ENCODE peak calls at places on chromosomes 12 and 14, in seven cellular contexts. One of them, this sample, is unnamed.

GRCh38 chr12:21026302-21026701 is 104.7 kb upstream of the SLCO1B1 start:
- DNase-seq in left cardiac atrium: no peak
- DNase-seq in CD8-positive, alpha-beta memory T cell: no peak
- DNase-seq in T follicular helper cell: no peak
- DNase-seq in AG09319: no peak
- DNase-seq in head of caudate nucleus: no peak
- DNase-seq in HepG2: no peak
- DNase-seq in this sample: no peak

GRCh38 chr14:71165650-71166049 is 258.4 kb downstream of the PCNX1 start:
- DNase-seq in left cardiac atrium: no peak
- DNase-seq in CD8-positive, alpha-beta memory T cell: no peak
- DNase-seq in T follicular helper cell: no peak
- DNase-seq in AG09319: no peak
- DNase-seq in head of caudate nucleus: no peak
- DNase-seq in HepG2: no peak
- DNase-seq in this sample: no peak

GRCh38 chr14:105525861-105526780 is at the start of gene TMEM121:
- DNase-seq in left cardiac atrium: no peak
- DNase-seq in CD8-positive, alpha-beta memory T cell: peak
- DNase-seq in T follicular helper cell: no peak
- DNase-seq in AG09319: no peak
- DNase-seq in head of caudate nucleus: peak
- DNase-seq in HepG2: no peak
- DNase-seq in this sample: no peak

GRCh38 chr12:122063691-122064033 is 14.9 kb upstream of the MLXIP start:
- DNase-seq in left cardiac atrium: no peak
- DNase-seq in CD8-positive, alpha-beta memory T cell: no peak
- DNase-seq in T follicular helper cell: no peak
- DNase-seq in AG09319: no peak
- DNase-seq in head of caudate nucleus: no peak
- DNase-seq in HepG2: no peak
- DNase-seq in this sample: no peak

GRCh38 chr14:41875113-41875512 is 268.4 kb downstream of the LRFN5 start:
- DNase-seq in left cardiac atrium: no peak
- DNase-seq in CD8-positive, alpha-beta memory T cell: no peak
- DNase-seq in T follicular helper cell: no peak
- DNase-seq in AG09319: no peak
- DNase-seq in head of caudate nucleus: no peak
- DNase-seq in HepG2: no peak
- DNase-seq in this sample: no peak

GRCh38 chr14:97359391-97359790 is 562.2 kb downstream of the VRK1 start:
- DNase-seq in left cardiac atrium: no peak
- DNase-seq in CD8-positive, alpha-beta memory T cell: no peak
- DNase-seq in T follicular helper cell: no peak
- DNase-seq in AG09319: no peak
- DNase-seq in head of caudate nucleus: no peak
- DNase-seq in HepG2: no peak
- DNase-seq in this sample: no peak

GRCh38 chr12:110540048-110540447 is 37.9 kb downstream of the RAD9B start:
- DNase-seq in left cardiac atrium: no peak
- DNase-seq in CD8-positive, alpha-beta memory T cell: no peak
- DNase-seq in T follicular helper cell: no peak
- DNase-seq in AG09319: no peak
- DNase-seq in head of caudate nucleus: no peak
- DNase-seq in HepG2: no peak
- DNase-seq in this sample: no peak

GRCh38 chr14:49447725-49448124 is 138.5 kb downstream of the RPS29 start:
- DNase-seq in left cardiac atrium: no peak
- DNase-seq in CD8-positive, alpha-beta memory T cell: no peak
- DNase-seq in T follicular helper cell: no peak
- DNase-seq in AG09319: no peak
- DNase-seq in head of caudate nucleus: no peak
- DNase-seq in HepG2: no peak
- DNase-seq in this sample: no peak

GRCh38 chr14:51653855-51654548 is 2.3 kb downstream of the FRMD6 start:
- DNase-seq in left cardiac atrium: no peak
- DNase-seq in CD8-positive, alpha-beta memory T cell: no peak
- DNase-seq in T follicular helper cell: no peak
- DNase-seq in AG09319: no peak
- DNase-seq in head of caudate nucleus: no peak
- DNase-seq in HepG2: no peak
- DNase-seq in this sample: no peak

GRCh38 chr14:104986487-104987164 is 1.0 kb downstream of the CLBA1 start:
- DNase-seq in left cardiac atrium: no peak
- DNase-seq in CD8-positive, alpha-beta memory T cell: no peak
- DNase-seq in T follicular helper cell: no peak
- DNase-seq in AG09319: no peak
- DNase-seq in head of caudate nucleus: no peak
- DNase-seq in HepG2: no peak
- DNase-seq in this sample: no peak

GRCh38 chr14:71089974-71090373 is 182.7 kb downstream of the PCNX1 start:
- DNase-seq in left cardiac atrium: no peak
- DNase-seq in CD8-positive, alpha-beta memory T cell: no peak
- DNase-seq in T follicular helper cell: no peak
- DNase-seq in AG09319: no peak
- DNase-seq in head of caudate nucleus: no peak
- DNase-seq in HepG2: no peak
- DNase-seq in this sample: no peak

GRCh38 chr12:4857472-4858291 is 52.0 kb upstream of the KCNA1 start:
- DNase-seq in left cardiac atrium: peak
- DNase-seq in CD8-positive, alpha-beta memory T cell: peak
- DNase-seq in T follicular helper cell: peak
- DNase-seq in AG09319: peak
- DNase-seq in head of caudate nucleus: peak
- DNase-seq in HepG2: peak
- DNase-seq in this sample: peak

GRCh38 chr12:5796171-5797091 is 148.6 kb downstream of the ANO2 start:
- DNase-seq in left cardiac atrium: peak
- DNase-seq in CD8-positive, alpha-beta memory T cell: no peak
- DNase-seq in T follicular helper cell: no peak
- DNase-seq in AG09319: no peak
- DNase-seq in head of caudate nucleus: no peak
- DNase-seq in HepG2: peak
- DNase-seq in this sample: peak

GRCh38 chr12:108299980-108300696 is 39.0 kb downstream of the CMKLR1 start:
- DNase-seq in left cardiac atrium: no peak
- DNase-seq in CD8-positive, alpha-beta memory T cell: no peak
- DNase-seq in T follicular helper cell: no peak
- DNase-seq in AG09319: no peak
- DNase-seq in head of caudate nucleus: no peak
- DNase-seq in HepG2: no peak
- DNase-seq in this sample: no peak

GRCh38 chr14:104341532-104342434 is 203.4 kb downstream of the KIF26A start:
- DNase-seq in left cardiac atrium: no peak
- DNase-seq in CD8-positive, alpha-beta memory T cell: no peak
- DNase-seq in T follicular helper cell: no peak
- DNase-seq in AG09319: no peak
- DNase-seq in head of caudate nucleus: peak
- DNase-seq in HepG2: peak
- DNase-seq in this sample: no peak

GRCh38 chr14:92336363-92336762 is 13.4 kb downstream of the SLC24A4 start:
- DNase-seq in left cardiac atrium: no peak
- DNase-seq in CD8-positive, alpha-beta memory T cell: no peak
- DNase-seq in T follicular helper cell: no peak
- DNase-seq in AG09319: no peak
- DNase-seq in head of caudate nucleus: no peak
- DNase-seq in HepG2: no peak
- DNase-seq in this sample: no peak

GRCh38 chr12:131489718-131490117 is 221.2 kb upstream of the SFSWAP start:
- DNase-seq in left cardiac atrium: no peak
- DNase-seq in CD8-positive, alpha-beta memory T cell: no peak
- DNase-seq in T follicular helper cell: no peak
- DNase-seq in AG09319: no peak
- DNase-seq in head of caudate nucleus: no peak
- DNase-seq in HepG2: no peak
- DNase-seq in this sample: no peak

GRCh38 chr14:72603639-72604038 is 290.3 kb downstream of the DPF3 start:
- DNase-seq in left cardiac atrium: no peak
- DNase-seq in CD8-positive, alpha-beta memory T cell: no peak
- DNase-seq in T follicular helper cell: no peak
- DNase-seq in AG09319: no peak
- DNase-seq in head of caudate nucleus: no peak
- DNase-seq in HepG2: no peak
- DNase-seq in this sample: no peak

GRCh38 chr12:14846878-14847580 is 3.7 kb upstream of the ART4 start:
- DNase-seq in left cardiac atrium: no peak
- DNase-seq in CD8-positive, alpha-beta memory T cell: no peak
- DNase-seq in T follicular helper cell: no peak
- DNase-seq in AG09319: no peak
- DNase-seq in head of caudate nucleus: no peak
- DNase-seq in HepG2: peak
- DNase-seq in this sample: no peak

GRCh38 chr14:65850429-65851145 is 438.1 kb downstream of the FUT8 start:
- DNase-seq in left cardiac atrium: no peak
- DNase-seq in CD8-positive, alpha-beta memory T cell: peak
- DNase-seq in T follicular helper cell: peak
- DNase-seq in AG09319: no peak
- DNase-seq in head of caudate nucleus: no peak
- DNase-seq in HepG2: no peak
- DNase-seq in this sample: peak

GRCh38 chr14:98101323-98101722 is 1170.7 kb downstream of the BCL11B start:
- DNase-seq in left cardiac atrium: no peak
- DNase-seq in CD8-positive, alpha-beta memory T cell: no peak
- DNase-seq in T follicular helper cell: no peak
- DNase-seq in AG09319: no peak
- DNase-seq in head of caudate nucleus: no peak
- DNase-seq in HepG2: no peak
- DNase-seq in this sample: no peak

GRCh38 chr14:99605299-99605961 is 1.4 kb upstream of the CCDC85C start:
- DNase-seq in left cardiac atrium: peak
- DNase-seq in CD8-positive, alpha-beta memory T cell: peak
- DNase-seq in T follicular helper cell: peak
- DNase-seq in AG09319: peak
- DNase-seq in head of caudate nucleus: peak
- DNase-seq in HepG2: peak
- DNase-seq in this sample: peak

GRCh38 chr12:81146228-81147225 is 68.6 kb downstream of the ACSS3 start:
- DNase-seq in left cardiac atrium: no peak
- DNase-seq in CD8-positive, alpha-beta memory T cell: no peak
- DNase-seq in T follicular helper cell: no peak
- DNase-seq in AG09319: no peak
- DNase-seq in head of caudate nucleus: no peak
- DNase-seq in HepG2: peak
- DNase-seq in this sample: no peak

GRCh38 chr14:87261621-87262020 is 731.4 kb downstream of the GALC start:
- DNase-seq in left cardiac atrium: no peak
- DNase-seq in CD8-positive, alpha-beta memory T cell: no peak
- DNase-seq in T follicular helper cell: no peak
- DNase-seq in AG09319: no peak
- DNase-seq in head of caudate nucleus: no peak
- DNase-seq in HepG2: no peak
- DNase-seq in this sample: no peak